ENCODE peak calls at places on chromosomes 6 and 20, in four cellular contexts. One of them, this sample, is unnamed.

GRCh38 chr6:82385102-82385501 is 21.5 kb downstream of the TPBG start:
- DNase-seq in neural crest cell: no peak
- DNase-seq in AG20443: no peak
- DNase-seq in mammary epithelial cell: no peak
- DNase-seq in this sample: no peak

GRCh38 chr20:3483784-3484183 is 13.0 kb downstream of the ATRN start:
- DNase-seq in mammary epithelial cell: no peak
- DNase-seq in neural crest cell: no peak
- DNase-seq in AG20443: no peak
- DNase-seq in this sample: peak; percentile 14

GRCh38 chr6:160428069-160428430 is 79.9 kb downstream of the SLC22A3 start:
- DNase-seq in AG20443: no peak
- DNase-seq in mammary epithelial cell: no peak
- DNase-seq in neural crest cell: no peak
- DNase-seq in this sample: no peak

GRCh38 chr6:108588586-108588985 is 27.9 kb downstream of the FOXO3 start:
- DNase-seq in mammary epithelial cell: peak; percentile 54
- DNase-seq in neural crest cell: no peak
- DNase-seq in AG20443: peak; percentile 67
- DNase-seq in this sample: peak; percentile 62

GRCh38 chr20:62305149-62305764 is 2.5 kb downstream of the ADRM1 start:
- DNase-seq in mammary epithelial cell: peak; percentile 32
- DNase-seq in neural crest cell: no peak
- DNase-seq in AG20443: no peak
- DNase-seq in this sample: no peak

GRCh38 chr6:7431241-7431593 is 41.6 kb downstream of the RIOK1 start:
- DNase-seq in mammary epithelial cell: no peak
- DNase-seq in AG20443: no peak
- DNase-seq in neural crest cell: no peak
- DNase-seq in this sample: no peak

GRCh38 chr20:43844778-43845614 is 69.7 kb upstream of the TOX2 start:
- DNase-seq in AG20443: peak; percentile 79
- DNase-seq in mammary epithelial cell: peak; percentile 84
- DNase-seq in neural crest cell: no peak
- DNase-seq in this sample: peak; percentile 54

GRCh38 chr6:156963712-156964700 is 186.8 kb downstream of the ARID1B start:
- DNase-seq in mammary epithelial cell: peak; percentile 6
- DNase-seq in AG20443: peak; percentile 35
- DNase-seq in neural crest cell: no peak
- DNase-seq in this sample: peak; percentile 28

GRCh38 chr6:55774542-55775318 is 100.7 kb downstream of the BMP5 start:
- DNase-seq in neural crest cell: no peak
- DNase-seq in AG20443: no peak
- DNase-seq in mammary epithelial cell: no peak
- DNase-seq in this sample: no peak

GRCh38 chr6:170553686-170554085 is 483 bp upstream of the TBP start:
- DNase-seq in neural crest cell: no peak
- DNase-seq in AG20443: peak; percentile 17
- DNase-seq in mammary epithelial cell: no peak
- DNase-seq in this sample: no peak

GRCh38 chr6:113171882-113172281 is 685.3 kb upstream of the MARCKS start:
- DNase-seq in AG20443: no peak
- DNase-seq in neural crest cell: no peak
- DNase-seq in mammary epithelial cell: no peak
- DNase-seq in this sample: no peak

GRCh38 chr6:64258752-64259151 is 623.1 kb downstream of the PHF3 start:
- DNase-seq in neural crest cell: no peak
- DNase-seq in mammary epithelial cell: no peak
- DNase-seq in AG20443: no peak
- DNase-seq in this sample: no peak

GRCh38 chr6:24537771-24538385 is 43.1 kb downstream of the ALDH5A1 start:
- DNase-seq in AG20443: no peak
- DNase-seq in neural crest cell: no peak
- DNase-seq in mammary epithelial cell: peak; percentile 31
- DNase-seq in this sample: no peak

GRCh38 chr6:157966990-157967389 is 14.7 kb upstream of the SYNJ2 start:
- DNase-seq in AG20443: no peak
- DNase-seq in mammary epithelial cell: no peak
- DNase-seq in neural crest cell: no peak
- DNase-seq in this sample: no peak

GRCh38 chr6:168216741-168217140 is 102.8 kb downstream of the DACT2 start:
- DNase-seq in mammary epithelial cell: no peak
- DNase-seq in AG20443: peak; percentile 67
- DNase-seq in neural crest cell: no peak
- DNase-seq in this sample: no peak

GRCh38 chr6:26224940-26225847 is 138.0 kb downstream of the HFE start:
- DNase-seq in mammary epithelial cell: peak; percentile 80
- DNase-seq in neural crest cell: peak; percentile 49
- DNase-seq in AG20443: peak; percentile 31
- DNase-seq in this sample: peak; percentile 81

GRCh38 chr6:13175759-13176158 is 152.6 kb downstream of the TBC1D7 start:
- DNase-seq in neural crest cell: no peak
- DNase-seq in mammary epithelial cell: no peak
- DNase-seq in AG20443: no peak
- DNase-seq in this sample: no peak

GRCh38 chr6:137016366-137016765 is 28.4 kb downstream of the IL20RA start:
- DNase-seq in neural crest cell: no peak
- DNase-seq in AG20443: no peak
- DNase-seq in mammary epithelial cell: no peak
- DNase-seq in this sample: peak; percentile 24

GRCh38 chr6:148565321-148565926 is 181.4 kb upstream of the UST start:
- DNase-seq in neural crest cell: no peak
- DNase-seq in AG20443: peak; percentile 49
- DNase-seq in mammary epithelial cell: no peak
- DNase-seq in this sample: peak; percentile 44

GRCh38 chr6:35042451-35042850 is 98.7 kb downstream of the TCP11 start:
- DNase-seq in AG20443: no peak
- DNase-seq in neural crest cell: no peak
- DNase-seq in mammary epithelial cell: no peak
- DNase-seq in this sample: no peak

GRCh38 chr20:63885264-63886053 is 9.5 kb upstream of the DNAJC5 start:
- DNase-seq in AG20443: no peak
- DNase-seq in mammary epithelial cell: peak; percentile 52
- DNase-seq in neural crest cell: no peak
- DNase-seq in this sample: no peak

GRCh38 chr6:8006208-8006607 is 58.0 kb downstream of the BLOC1S5 start:
- DNase-seq in neural crest cell: no peak
- DNase-seq in mammary epithelial cell: peak; percentile 13
- DNase-seq in AG20443: peak; percentile 65
- DNase-seq in this sample: peak; percentile 77

This sample was measured in GM03348.